ENCODE peak calls at places on chromosomes 3 and 15, in eight cellular contexts. One of them, this sample, is unnamed.
A peak's percentile ranks its signal among the peaks of the same experiment; 100 is the strongest.

GRCh38 chr3:70911719-70912118 is 599.3 kb upstream of the MDFIC2 start:
- DNase-seq in effector memory CD4-positive, alpha-beta T cell: no peak
- DNase-seq in heart left ventricle: no peak
- DNase-seq in CD8-positive, alpha-beta memory T cell: no peak
- DNase-seq in aorta: no peak
- DNase-seq in A673: no peak
- DNase-seq in right lobe of liver: no peak
- DNase-seq in HepG2: no peak
- DNase-seq in this sample: no peak

GRCh38 chr15:48643776-48644497 is 1.6 kb downstream of the FBN1 start:
- DNase-seq in effector memory CD4-positive, alpha-beta T cell: no peak
- DNase-seq in heart left ventricle: no peak
- DNase-seq in CD8-positive, alpha-beta memory T cell: no peak
- DNase-seq in aorta: no peak
- DNase-seq in A673: no peak
- DNase-seq in right lobe of liver: no peak
- DNase-seq in HepG2: no peak
- DNase-seq in this sample: no peak

GRCh38 chr3:119508172-119508845 is 10.0 kb downstream of the TIMMDC1 start:
- DNase-seq in effector memory CD4-positive, alpha-beta T cell: no peak
- DNase-seq in heart left ventricle: no peak
- DNase-seq in CD8-positive, alpha-beta memory T cell: no peak
- DNase-seq in aorta: no peak
- DNase-seq in A673: no peak
- DNase-seq in right lobe of liver: no peak
- DNase-seq in HepG2: no peak
- DNase-seq in this sample: no peak

GRCh38 chr3:28053759-28054158 is 187.7 kb upstream of the CMC1 start:
- DNase-seq in effector memory CD4-positive, alpha-beta T cell: no peak
- DNase-seq in heart left ventricle: no peak
- DNase-seq in CD8-positive, alpha-beta memory T cell: no peak
- DNase-seq in aorta: no peak
- DNase-seq in A673: no peak
- DNase-seq in right lobe of liver: no peak
- DNase-seq in HepG2: no peak
- DNase-seq in this sample: no peak

GRCh38 chr3:151584603-151585002 is 123.7 kb upstream of the IGSF10 start:
- DNase-seq in effector memory CD4-positive, alpha-beta T cell: no peak
- DNase-seq in heart left ventricle: no peak
- DNase-seq in CD8-positive, alpha-beta memory T cell: no peak
- DNase-seq in aorta: no peak
- DNase-seq in A673: peak; percentile 48
- DNase-seq in right lobe of liver: no peak
- DNase-seq in HepG2: no peak
- DNase-seq in this sample: no peak

GRCh38 chr15:48394172-48394571 is 62.9 kb downstream of the DUT start:
- DNase-seq in effector memory CD4-positive, alpha-beta T cell: no peak
- DNase-seq in heart left ventricle: no peak
- DNase-seq in CD8-positive, alpha-beta memory T cell: no peak
- DNase-seq in aorta: peak; percentile 85
- DNase-seq in A673: no peak
- DNase-seq in right lobe of liver: no peak
- DNase-seq in HepG2: no peak
- DNase-seq in this sample: no peak

GRCh38 chr15:77702211-77702957 is 69.7 kb upstream of the LINGO1 start:
- DNase-seq in effector memory CD4-positive, alpha-beta T cell: no peak
- DNase-seq in heart left ventricle: no peak
- DNase-seq in CD8-positive, alpha-beta memory T cell: no peak
- DNase-seq in aorta: no peak
- DNase-seq in A673: no peak
- DNase-seq in right lobe of liver: no peak
- DNase-seq in HepG2: no peak
- DNase-seq in this sample: peak; percentile 86

GRCh38 chr3:105626739-105627138 is 242.1 kb downstream of the CBLB start:
- DNase-seq in effector memory CD4-positive, alpha-beta T cell: no peak
- DNase-seq in heart left ventricle: no peak
- DNase-seq in CD8-positive, alpha-beta memory T cell: no peak
- DNase-seq in aorta: no peak
- DNase-seq in A673: no peak
- DNase-seq in right lobe of liver: no peak
- DNase-seq in HepG2: no peak
- DNase-seq in this sample: no peak

GRCh38 chr3:194330579-194330978 is 20.5 kb downstream of the CPN2 start:
- DNase-seq in effector memory CD4-positive, alpha-beta T cell: no peak
- DNase-seq in heart left ventricle: peak; percentile 69
- DNase-seq in CD8-positive, alpha-beta memory T cell: no peak
- DNase-seq in aorta: peak; percentile 72
- DNase-seq in A673: no peak
- DNase-seq in right lobe of liver: peak; percentile 89
- DNase-seq in HepG2: no peak
- DNase-seq in this sample: no peak

GRCh38 chr15:39474657-39475056 is 106.2 kb upstream of the THBS1 start:
- DNase-seq in effector memory CD4-positive, alpha-beta T cell: no peak
- DNase-seq in heart left ventricle: no peak
- DNase-seq in CD8-positive, alpha-beta memory T cell: no peak
- DNase-seq in aorta: no peak
- DNase-seq in A673: no peak
- DNase-seq in right lobe of liver: no peak
- DNase-seq in HepG2: no peak
- DNase-seq in this sample: no peak

GRCh38 chr15:53758412-53758811 is 1.1 kb downstream of the WDR72 start:
- DNase-seq in effector memory CD4-positive, alpha-beta T cell: no peak
- DNase-seq in heart left ventricle: no peak
- DNase-seq in CD8-positive, alpha-beta memory T cell: no peak
- DNase-seq in aorta: no peak
- DNase-seq in A673: no peak
- DNase-seq in right lobe of liver: no peak
- DNase-seq in HepG2: no peak
- DNase-seq in this sample: no peak

GRCh38 chr15:73802336-73803105 is 49.4 kb upstream of the INSYN1 start:
- DNase-seq in effector memory CD4-positive, alpha-beta T cell: no peak
- DNase-seq in heart left ventricle: peak; percentile 83
- DNase-seq in CD8-positive, alpha-beta memory T cell: no peak
- DNase-seq in aorta: peak; percentile 73
- DNase-seq in A673: no peak
- DNase-seq in right lobe of liver: no peak
- DNase-seq in HepG2: no peak
- DNase-seq in this sample: no peak

GRCh38 chr3:14138878-14139659 is 14.2 kb downstream of the TMEM43 start:
- DNase-seq in effector memory CD4-positive, alpha-beta T cell: no peak
- DNase-seq in heart left ventricle: no peak
- DNase-seq in CD8-positive, alpha-beta memory T cell: peak; percentile 29
- DNase-seq in aorta: no peak
- DNase-seq in A673: no peak
- DNase-seq in right lobe of liver: peak; percentile 42
- DNase-seq in HepG2: no peak
- DNase-seq in this sample: no peak

GRCh38 chr3:139679218-139679617 is 1.4 kb upstream of the NMNAT3 start:
- DNase-seq in effector memory CD4-positive, alpha-beta T cell: no peak
- DNase-seq in heart left ventricle: no peak
- DNase-seq in CD8-positive, alpha-beta memory T cell: no peak
- DNase-seq in aorta: no peak
- DNase-seq in A673: no peak
- DNase-seq in right lobe of liver: no peak
- DNase-seq in HepG2: no peak
- DNase-seq in this sample: no peak

GRCh38 chr3:69120879-69121464 is 1.4 kb downstream of the LMOD3 start:
- DNase-seq in effector memory CD4-positive, alpha-beta T cell: peak; percentile 55
- DNase-seq in heart left ventricle: peak; percentile 53
- DNase-seq in CD8-positive, alpha-beta memory T cell: peak; percentile 85
- DNase-seq in aorta: peak; percentile 60
- DNase-seq in A673: peak; percentile 52
- DNase-seq in right lobe of liver: peak; percentile 72
- DNase-seq in HepG2: peak; percentile 72
- DNase-seq in this sample: peak; percentile 51

GRCh38 chr3:72538070-72538745 is 310.0 kb downstream of the SHQ1 start:
- DNase-seq in effector memory CD4-positive, alpha-beta T cell: no peak
- DNase-seq in heart left ventricle: no peak
- DNase-seq in CD8-positive, alpha-beta memory T cell: no peak
- DNase-seq in aorta: no peak
- DNase-seq in A673: no peak
- DNase-seq in right lobe of liver: no peak
- DNase-seq in HepG2: no peak
- DNase-seq in this sample: no peak

GRCh38 chr3:30626443-30627181 is 20.2 kb downstream of the TGFBR2 start:
- DNase-seq in effector memory CD4-positive, alpha-beta T cell: no peak
- DNase-seq in heart left ventricle: no peak
- DNase-seq in CD8-positive, alpha-beta memory T cell: no peak
- DNase-seq in aorta: no peak
- DNase-seq in A673: no peak
- DNase-seq in right lobe of liver: no peak
- DNase-seq in HepG2: no peak
- DNase-seq in this sample: peak; percentile 29

GRCh38 chr3:30625541-30626438 is 19.4 kb downstream of the TGFBR2 start:
- DNase-seq in effector memory CD4-positive, alpha-beta T cell: no peak
- DNase-seq in heart left ventricle: no peak
- DNase-seq in CD8-positive, alpha-beta memory T cell: no peak
- DNase-seq in aorta: no peak
- DNase-seq in A673: no peak
- DNase-seq in right lobe of liver: peak; percentile 71
- DNase-seq in HepG2: peak; percentile 98
- DNase-seq in this sample: no peak

GRCh38 chr3:30622047-30622545 is 15.7 kb downstream of the TGFBR2 start:
- DNase-seq in effector memory CD4-positive, alpha-beta T cell: no peak
- DNase-seq in heart left ventricle: no peak
- DNase-seq in CD8-positive, alpha-beta memory T cell: no peak
- DNase-seq in aorta: no peak
- DNase-seq in A673: no peak
- DNase-seq in right lobe of liver: no peak
- DNase-seq in HepG2: no peak
- DNase-seq in this sample: no peak

GRCh38 chr3:30620402-30621360 is 14.3 kb downstream of the TGFBR2 start:
- DNase-seq in effector memory CD4-positive, alpha-beta T cell: no peak
- DNase-seq in heart left ventricle: no peak
- DNase-seq in CD8-positive, alpha-beta memory T cell: no peak
- DNase-seq in aorta: no peak
- DNase-seq in A673: no peak
- DNase-seq in right lobe of liver: no peak
- DNase-seq in HepG2: no peak
- DNase-seq in this sample: no peak

GRCh38 chr3:30623375-30623774 is 17.0 kb downstream of the TGFBR2 start:
- DNase-seq in effector memory CD4-positive, alpha-beta T cell: no peak
- DNase-seq in heart left ventricle: no peak
- DNase-seq in CD8-positive, alpha-beta memory T cell: no peak
- DNase-seq in aorta: no peak
- DNase-seq in A673: no peak
- DNase-seq in right lobe of liver: no peak
- DNase-seq in HepG2: no peak
- DNase-seq in this sample: no peak
- H3K4me3 ChIP-seq in effector memory CD4-positive, alpha-beta T cell: no peak overlapping the region
- H3K4me3 ChIP-seq in heart left ventricle: no peak overlapping the region
- H3K4me3 ChIP-seq in CD8-positive, alpha-beta memory T cell: no peak overlapping the region
- H3K4me3 ChIP-seq in aorta: no peak overlapping the region
- H3K4me3 ChIP-seq in A673: no peak overlapping the region
- H3K4me3 ChIP-seq in right lobe of liver: no peak overlapping the region
- H3K4me3 ChIP-seq in HepG2: no peak overlapping the region
- H3K4me3 ChIP-seq in this sample: no peak overlapping the region

GRCh38 chr15:92033319-92033718 is 179.8 kb downstream of the SLCO3A1 start:
- DNase-seq in effector memory CD4-positive, alpha-beta T cell: no peak
- DNase-seq in heart left ventricle: no peak
- DNase-seq in CD8-positive, alpha-beta memory T cell: no peak
- DNase-seq in aorta: no peak
- DNase-seq in A673: no peak
- DNase-seq in right lobe of liver: no peak
- DNase-seq in HepG2: no peak
- DNase-seq in this sample: no peak
- H3K4me1 ChIP-seq in effector memory CD4-positive, alpha-beta T cell: no peaks in the 10 kb centered on the region
- H3K4me1 ChIP-seq in heart left ventricle: peaks cover 66% of the 10 kb centered on the region
- H3K4me1 ChIP-seq in CD8-positive, alpha-beta memory T cell: no peaks in the 10 kb centered on the region
- H3K4me1 ChIP-seq in aorta: peaks cover 13% of the 10 kb centered on the region
- H3K4me1 ChIP-seq in A673: no peaks in the 10 kb centered on the region
- H3K4me1 ChIP-seq in right lobe of liver: no peaks in the 10 kb centered on the region
- H3K4me1 ChIP-seq in HepG2: no peaks in the 10 kb centered on the region
- H3K4me1 ChIP-seq in this sample: peaks cover 12% of the 10 kb centered on the region

GRCh38 chr3:43870110-43870509 is 179.4 kb downstream of the ABHD5 start:
- DNase-seq in effector memory CD4-positive, alpha-beta T cell: no peak
- DNase-seq in heart left ventricle: no peak
- DNase-seq in CD8-positive, alpha-beta memory T cell: no peak
- DNase-seq in aorta: peak; percentile 75
- DNase-seq in A673: peak; percentile 63
- DNase-seq in right lobe of liver: no peak
- DNase-seq in HepG2: no peak
- DNase-seq in this sample: no peak
- H3K27me3 ChIP-seq in effector memory CD4-positive, alpha-beta T cell: no peaks in the 10 kb centered on the region
- H3K27me3 ChIP-seq in heart left ventricle: no peaks in the 10 kb centered on the region
- H3K27me3 ChIP-seq in CD8-positive, alpha-beta memory T cell: no peaks in the 10 kb centered on the region
- H3K27me3 ChIP-seq in aorta: no peaks in the 10 kb centered on the region
- H3K27me3 ChIP-seq in A673: no peaks in the 10 kb centered on the region
- H3K27me3 ChIP-seq in right lobe of liver: no peaks in the 10 kb centered on the region
- H3K27me3 ChIP-seq in HepG2: peaks cover 7% of the 10 kb centered on the region
- H3K27me3 ChIP-seq in this sample: no peaks in the 10 kb centered on the region

DNA sequence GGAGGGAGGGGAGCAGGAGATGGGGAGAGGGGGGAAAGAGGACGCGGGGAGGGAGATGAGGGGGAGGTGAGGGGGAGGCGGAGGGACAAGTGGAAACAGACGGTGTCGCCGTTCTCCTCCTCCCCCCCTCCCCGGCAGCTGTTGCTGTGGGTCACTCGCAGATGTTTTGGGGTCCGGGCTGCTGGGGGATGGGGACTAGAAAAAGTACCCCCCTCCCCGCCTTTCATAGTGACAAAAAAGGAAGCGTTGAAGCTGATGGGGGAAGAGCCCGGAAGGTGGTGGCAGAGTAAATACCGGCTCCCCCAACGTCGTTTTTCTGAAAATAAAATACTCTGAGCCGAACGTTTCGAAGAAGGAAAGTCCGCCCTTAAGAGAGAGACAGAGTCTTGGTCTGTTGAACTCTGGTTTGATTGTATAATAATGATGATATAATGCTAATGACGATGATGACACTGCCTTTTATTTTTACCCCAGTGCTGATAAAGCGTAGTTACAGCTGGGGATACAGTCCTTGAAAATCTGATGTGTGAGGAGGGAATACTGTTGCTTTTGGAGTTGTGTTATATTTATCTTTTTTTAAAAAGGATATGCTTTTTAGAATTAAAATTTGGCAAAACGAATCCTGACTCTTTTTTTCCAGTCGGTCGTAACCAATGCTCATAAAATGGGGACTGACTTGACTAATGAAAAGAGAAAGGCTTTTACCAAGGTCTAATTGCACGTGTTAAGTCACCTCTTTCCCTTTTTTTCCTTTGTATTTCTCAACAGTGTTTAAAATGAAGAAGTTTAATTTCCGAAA is 997 bp downstream of the STXBP5L start:
- DNase-seq in effector memory CD4-positive, alpha-beta T cell: no peak
- DNase-seq in heart left ventricle: peak; percentile 21
- DNase-seq in CD8-positive, alpha-beta memory T cell: no peak
- DNase-seq in aorta: no peak
- DNase-seq in A673: no peak
- DNase-seq in right lobe of liver: no peak
- DNase-seq in HepG2: no peak
- DNase-seq in this sample: no peak
- H3K4me3 ChIP-seq in effector memory CD4-positive, alpha-beta T cell: no peak overlapping the region
- H3K4me3 ChIP-seq in heart left ventricle: peak overlapping the region; percentile 19
- H3K4me3 ChIP-seq in CD8-positive, alpha-beta memory T cell: no peak overlapping the region
- H3K4me3 ChIP-seq in aorta: peak overlapping the region; percentile 50
- H3K4me3 ChIP-seq in A673: peak overlapping the region; percentile 44
- H3K4me3 ChIP-seq in right lobe of liver: no peak overlapping the region
- H3K4me3 ChIP-seq in HepG2: peak overlapping the region; percentile 71
- H3K4me3 ChIP-seq in this sample: no peak overlapping the region

This sample was measured in HAP-1.